ENCODE peak calls at places on chromosomes 6 and 20, in seven cellular contexts. O is tibial nerve, Z is body of pancreas, I is breast epithelium, B is IMR-90, C is esophagus squamous epithelium, Q is Peyer's patch. A is an unnamed sample.

GRCh38 chr20:32742322-32743236 is 688 bp downstream of the COMMD7 start:
- DNase-seq in O (no peak), Z (no peak), I (no peak), B (no peak), C (no peak), Q (no peak), A (no peak)

GRCh38 chr6:139338845-139339244 is 35.6 kb downstream of the CITED2 start:
- DNase-seq in O (no peak), Z (no peak), I (no peak), B (peak), C (no peak), Q (no peak), A (no peak)

GRCh38 chr6:72809701-72810379 is 188.0 kb downstream of the KCNQ5 start:
- DNase-seq in O (no peak), Z (no peak), I (no peak), B (peak), C (no peak), Q (no peak), A (no peak)

GRCh38 chr6:40194771-40195170 is 260.5 kb upstream of the MOCS1 start:
- DNase-seq in O (no peak), Z (no peak), I (no peak), B (no peak), C (no peak), Q (no peak), A (no peak)

GRCh38 chr6:83536034-83536646 is 23.8 kb downstream of the PRSS35 start:
- DNase-seq in O (peak), Z (peak), I (no peak), B (peak), C (no peak), Q (no peak), A (no peak)

GRCh38 chr6:46296586-46296985 is 125.8 kb upstream of the ENPP5 start:
- DNase-seq in O (no peak), Z (no peak), I (no peak), B (no peak), C (no peak), Q (no peak), A (no peak)

GRCh38 chr6:168570211-168570610 is 129.2 kb downstream of the SMOC2 start:
- DNase-seq in O (no peak), Z (no peak), I (no peak), B (no peak), C (no peak), Q (no peak), A (no peak)

GRCh38 chr6:124541601-124542000 is 420.6 kb upstream of the RNF217 start:
- DNase-seq in O (no peak), Z (no peak), I (no peak), B (no peak), C (no peak), Q (no peak), A (no peak)

GRCh38 chr20:62286493-62287064 is 16.2 kb upstream of the ADRM1 start:
- DNase-seq in O (no peak), Z (no peak), I (no peak), B (no peak), C (no peak), Q (no peak), A (peak)

GRCh38 chr6:10441004-10441654 is 26.3 kb upstream of the TFAP2A start:
- DNase-seq in O (no peak), Z (no peak), I (no peak), B (peak), C (no peak), Q (no peak), A (no peak)

GRCh38 chr6:133947302-133947900 is 5.6 kb upstream of the TBPL1 start:
- DNase-seq in O (no peak), Z (peak), I (no peak), B (no peak), C (no peak), Q (no peak), A (no peak)

GRCh38 chr6:98947411-98948292 is at the start of gene FBXL4:
- DNase-seq in O (peak), Z (peak), I (peak), B (peak), C (peak), Q (peak), A (peak)

GRCh38 chr6:44073612-44074382 is 53.5 kb downstream of the MRPL14 start:
- DNase-seq in O (no peak), Z (no peak), I (no peak), B (no peak), C (no peak), Q (no peak), A (no peak)

GRCh38 chr6:100620085-100620484 is 155.4 kb upstream of the SIM1 start:
- DNase-seq in O (no peak), Z (no peak), I (no peak), B (peak), C (no peak), Q (no peak), A (no peak)

GRCh38 chr20:58870293-58871014 is 17.9 kb downstream of the GNAS start:
- DNase-seq in O (no peak), Z (peak), I (peak), B (peak), C (no peak), Q (peak), A (peak)

GRCh38 chr6:75693534-75693933 is 55.5 kb upstream of the MYO6 start:
- DNase-seq in O (no peak), Z (no peak), I (no peak), B (peak), C (no peak), Q (no peak), A (no peak)

GRCh38 chr6:37103169-37104039 is 66.5 kb upstream of the PIM1 start:
- DNase-seq in O (no peak), Z (peak), I (no peak), B (no peak), C (no peak), Q (peak), A (peak)

GRCh38 chr6:16375828-16376227 is 137.4 kb downstream of the GMPR start:
- DNase-seq in O (no peak), Z (no peak), I (no peak), B (no peak), C (no peak), Q (no peak), A (no peak)

GRCh38 chr20:20083796-20084195 is 31.5 kb downstream of the CFAP61 start:
- DNase-seq in O (no peak), Z (no peak), I (no peak), B (peak), C (no peak), Q (no peak), A (no peak)

GRCh38 chr6:28802417-28803336 is 121.1 kb downstream of the TRIM27 start:
- DNase-seq in O (no peak), Z (no peak), I (no peak), B (peak), C (no peak), Q (no peak), A (no peak)

GRCh38 chr6:132390451-132390850 is 10.8 kb downstream of the MOXD1 start:
- DNase-seq in O (no peak), Z (no peak), I (no peak), B (no peak), C (no peak), Q (no peak), A (no peak)

GRCh38 chr20:57695012-57695411 is 14.8 kb downstream of the PMEPA1 start:
- DNase-seq in O (no peak), Z (peak), I (peak), B (no peak), C (no peak), Q (no peak), A (no peak)

GRCh38 chr20:62941792-62942191 is 3.8 kb downstream of the GID8 start:
- DNase-seq in O (no peak), Z (no peak), I (no peak), B (peak), C (no peak), Q (no peak), A (no peak)

GRCh38 chr6:21899708-21900107 is 306.2 kb downstream of the SOX4 start:
- DNase-seq in O (no peak), Z (no peak), I (no peak), B (no peak), C (no peak), Q (no peak), A (no peak)

GRCh38 chr6:17966451-17966850 is 21.0 kb downstream of the KIF13A start:
- DNase-seq in O (no peak), Z (no peak), I (no peak), B (no peak), C (no peak), Q (no peak), A (no peak)

GRCh38 chr20:41476446-41476845 is 109.8 kb upstream of the EMILIN3 start:
- DNase-seq in O (no peak), Z (no peak), I (no peak), B (no peak), C (no peak), Q (no peak), A (no peak)

GRCh38 chr6:134230087-134230717 is 87.7 kb downstream of the SGK1 start:
- DNase-seq in O (no peak), Z (no peak), I (no peak), B (no peak), C (no peak), Q (no peak), A (peak)

GRCh38 chr6:132131777-132132176 is 180.6 kb upstream of the CCN2 start:
- DNase-seq in O (no peak), Z (peak), I (no peak), B (peak), C (no peak), Q (no peak), A (no peak)

GRCh38 chr6:162706236-162706635 is 21.3 kb downstream of the PRKN start:
- DNase-seq in O (peak), Z (peak), I (peak), B (no peak), C (no peak), Q (no peak), A (peak)

DNA sequence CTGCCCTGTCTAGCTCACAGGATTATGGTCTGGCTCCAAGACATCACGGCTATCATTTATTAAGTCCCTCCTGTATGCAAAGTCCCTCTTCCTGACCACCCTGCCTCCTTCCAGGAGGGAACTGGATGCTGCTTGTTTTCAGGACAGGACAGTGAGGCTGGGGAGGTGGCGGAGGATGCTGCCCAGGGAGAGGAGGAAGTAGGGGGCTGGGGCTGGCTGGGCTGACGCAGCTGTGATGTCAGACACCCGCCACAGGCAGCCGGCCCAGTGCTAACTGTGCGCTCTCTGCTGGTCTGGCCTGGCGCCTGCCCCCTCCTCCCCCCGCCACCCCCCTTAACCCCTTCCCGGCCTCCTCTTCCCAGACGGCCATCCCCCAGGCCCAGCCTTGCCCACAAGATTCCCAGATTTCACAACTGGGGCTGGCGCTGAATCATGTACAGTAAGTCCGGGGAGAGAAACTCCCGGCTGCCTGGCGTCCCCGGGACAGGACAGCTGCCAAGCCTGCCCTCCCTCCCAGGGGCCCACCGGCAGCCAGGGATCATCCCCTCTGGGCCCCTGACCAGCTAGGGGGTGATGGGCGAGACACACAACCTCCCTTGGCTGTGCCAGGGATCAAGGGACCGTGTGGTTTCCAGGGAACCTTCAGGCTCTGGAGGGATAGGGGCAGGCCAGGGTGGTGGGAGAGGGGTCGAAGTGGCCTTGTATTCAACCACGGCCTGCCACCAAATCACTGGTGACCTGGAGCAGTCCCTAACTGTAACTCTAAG is 118.1 kb downstream of the CEBPB start:
- DNase-seq in O (peak), Z (peak), I (peak), B (peak), C (peak), Q (peak), A (peak)
- TF ChIP-seq POLR2A in O (no peak), Z (no peak), I (peak), B (peak), C (no peak), Q (no peak), A (no peak)

DNA sequence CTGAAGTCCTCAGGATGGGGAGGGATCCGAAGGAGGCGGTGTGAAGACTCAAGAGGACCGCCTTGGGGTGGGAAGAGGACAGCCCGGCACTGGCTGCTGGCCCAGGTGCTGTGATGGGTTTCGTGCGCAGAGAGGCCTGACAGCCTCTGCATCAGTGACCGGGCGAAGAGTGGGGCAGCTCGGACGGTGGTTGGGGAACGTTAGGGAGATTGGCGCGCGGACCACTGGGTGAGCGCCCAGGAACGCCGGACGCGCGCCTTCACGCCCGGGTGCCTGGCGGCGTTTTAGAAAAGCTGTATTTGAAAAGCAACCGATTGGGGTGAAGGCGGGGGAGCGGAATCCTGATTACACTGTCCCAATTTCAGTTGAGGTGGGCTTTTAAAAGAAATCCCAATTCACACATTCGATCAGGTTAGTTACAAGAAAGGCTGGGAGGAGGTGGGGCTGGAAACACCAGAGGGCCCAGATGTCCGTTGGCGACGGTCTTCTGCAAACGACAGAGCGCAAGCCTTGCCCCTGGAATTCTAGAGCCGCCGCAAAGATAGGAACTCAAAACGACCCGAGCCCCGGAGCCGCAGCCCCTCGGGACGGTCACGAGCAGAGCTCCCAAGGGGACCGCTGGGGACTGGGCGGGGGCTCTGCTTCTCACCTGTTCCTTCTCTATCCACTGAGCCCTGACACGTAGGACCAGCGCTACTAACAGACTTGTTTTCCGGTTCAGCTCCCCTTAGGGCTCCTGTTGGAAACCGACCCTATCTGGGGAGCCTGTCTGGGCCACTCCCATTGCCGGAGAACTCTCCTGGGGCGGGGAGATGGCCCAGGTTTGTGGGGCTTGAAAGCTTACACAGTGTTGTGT is 8.5 kb upstream of the TRIM40 start:
- DNase-seq in O (no peak), Z (peak), I (no peak), B (no peak), C (no peak), Q (no peak), A (no peak)
- H3K4me3 ChIP-seq in O (no peak), Z (no peak), I (peak), B (no peak), C (peak), Q (no peak), A (peak)

GRCh38 chr20:34582911-34583310 is 24.4 kb downstream of the MAP1LC3A start:
- DNase-seq in O (no peak), Z (no peak), I (no peak), B (peak), C (no peak), Q (no peak), A (no peak)
- TF ChIP-seq POLR2A in O (no peak), Z (no peak), I (no peak), B (no peak), C (no peak), Q (no peak), A (no peak)

GRCh38 chr6:108580645-108581044 is 19.9 kb downstream of the FOXO3 start:
- DNase-seq in O (no peak), Z (no peak), I (no peak), B (no peak), C (no peak), Q (no peak), A (no peak)
- H3K4me3 ChIP-seq in O (no peak), Z (no peak), I (no peak), B (peak), C (peak), Q (no peak), A (no peak)

GRCh38 chr6:42782689-42783176 is 881 bp downstream of the BICRAL start:
- DNase-seq in O (peak), Z (peak), I (peak), B (peak), C (no peak), Q (peak), A (peak)
- TF ChIP-seq POLR2A in O (peak), Z (peak), I (peak), B (peak), C (peak), Q (peak), A (peak)

DNA sequence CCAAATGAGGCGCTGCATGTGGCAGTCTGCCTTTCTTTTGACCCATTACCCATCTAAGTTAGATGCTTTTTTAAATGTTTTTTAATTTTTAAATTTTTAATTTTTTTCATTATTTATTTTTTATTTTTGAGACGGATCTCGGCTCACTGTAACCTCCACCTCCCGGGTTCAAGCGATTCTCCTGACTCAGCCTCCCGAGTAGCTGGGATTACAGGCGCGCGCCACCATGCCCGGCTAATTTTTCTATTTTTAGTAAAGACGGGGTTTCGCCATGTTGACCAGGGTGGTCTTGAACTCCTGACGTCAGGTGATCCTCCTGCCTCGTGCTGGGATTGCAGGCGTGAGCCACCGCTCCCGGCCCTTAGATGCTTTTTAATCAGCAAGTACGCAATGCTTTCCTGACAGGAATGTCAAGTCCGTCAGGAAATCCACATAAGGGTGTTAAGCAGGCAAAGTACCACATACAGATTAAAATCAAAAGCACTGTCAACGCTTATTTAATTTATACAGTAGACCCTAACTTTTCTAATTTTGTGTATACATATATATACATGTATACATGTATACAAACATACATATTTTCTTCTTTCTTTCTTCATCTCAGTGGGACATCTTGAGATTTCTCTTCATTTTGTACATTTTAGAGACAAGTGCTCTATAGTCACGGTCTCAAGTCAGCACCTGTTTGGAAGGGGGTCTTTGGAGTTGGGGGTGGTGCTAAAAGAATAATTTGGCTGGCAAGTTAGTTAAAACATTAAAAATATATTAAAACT is 1.0 kb upstream of the GSTA4 start:
- DNase-seq in O (no peak), Z (no peak), I (no peak), B (peak), C (no peak), Q (no peak), A (peak)
- H3K4me3 ChIP-seq in O (peak), Z (no peak), I (peak), B (peak), C (peak), Q (peak), A (peak)

DNA sequence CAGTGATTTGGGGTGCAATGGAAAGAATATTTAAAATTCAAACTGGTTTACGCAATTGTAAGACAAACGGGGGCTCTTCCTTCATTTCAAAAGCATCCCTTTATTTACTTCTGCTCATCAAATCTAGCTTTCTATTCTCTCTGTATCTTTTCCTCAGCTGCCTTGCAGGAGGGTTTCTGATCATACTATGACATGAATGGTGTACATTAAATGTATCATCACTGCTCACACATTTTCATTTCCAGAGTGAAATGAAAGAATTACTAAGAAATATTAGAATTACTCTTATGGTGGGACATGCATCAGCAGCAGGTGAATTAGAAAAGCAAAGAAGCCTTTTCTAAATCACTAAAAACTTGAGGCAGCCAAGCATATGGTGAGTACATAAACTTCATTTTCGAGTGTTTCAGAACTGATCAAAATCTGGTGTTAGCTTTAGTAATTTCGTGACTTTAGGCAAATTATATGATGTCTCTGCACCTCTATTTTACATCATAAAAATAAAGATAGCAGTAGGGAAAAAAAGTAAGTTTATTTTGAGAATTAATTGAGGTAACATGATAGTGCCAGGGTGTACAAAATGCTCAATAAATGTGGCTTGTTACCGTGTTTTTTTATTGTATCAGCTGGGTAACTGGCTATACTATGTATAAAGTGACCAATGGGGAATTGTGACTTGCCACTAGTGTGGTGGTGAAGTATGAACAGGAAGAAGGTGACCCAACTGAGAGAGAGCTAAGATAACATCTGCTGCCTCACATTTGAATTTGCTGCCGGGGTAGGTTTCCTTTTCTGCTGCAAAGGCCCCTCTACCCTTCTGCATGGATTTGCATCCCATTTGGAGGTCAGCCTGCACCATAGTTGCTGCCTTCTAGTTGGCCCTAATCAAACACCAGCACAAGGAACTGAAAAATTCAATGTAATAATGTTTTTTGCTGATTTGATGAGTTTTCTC is 23.8 kb downstream of the IL17A start:
- DNase-seq in O (no peak), Z (no peak), I (no peak), B (no peak), C (no peak), Q (no peak), A (no peak)
- TF ChIP-seq POLR2A in O (no peak), Z (no peak), I (no peak), B (no peak), C (no peak), Q (no peak), A (no peak)

GRCh38 chr6:106614131-106614530 is 15.2 kb downstream of the RTN4IP1 start:
- DNase-seq in O (no peak), Z (no peak), I (no peak), B (no peak), C (no peak), Q (no peak), A (no peak)
- H3K4me3 ChIP-seq in O (no peak), Z (no peak), I (no peak), B (no peak), C (no peak), Q (no peak), A (no peak)

DNA sequence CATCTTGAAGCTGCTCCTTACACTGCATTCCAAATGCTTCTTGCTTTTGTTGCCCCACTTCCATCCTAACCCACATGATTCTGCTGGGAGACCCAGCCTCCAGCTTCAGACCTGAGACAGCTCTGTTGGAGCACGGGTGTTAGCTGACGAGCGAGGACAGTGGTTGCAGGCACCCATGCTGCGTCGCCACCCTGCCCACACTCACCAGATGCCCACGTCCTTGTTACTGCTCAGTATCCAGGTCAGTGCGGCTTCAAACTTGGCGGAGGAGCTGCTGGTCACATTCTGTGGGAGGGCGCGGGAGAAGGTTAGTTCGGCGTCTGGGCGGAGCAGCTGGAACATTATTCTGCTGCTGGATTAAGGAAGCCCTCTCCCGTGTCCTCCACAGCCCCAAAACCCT is 9.0 kb downstream of the LEMD2 start:
- DNase-seq in O (no peak), Z (no peak), I (no peak), B (no peak), C (no peak), Q (no peak), A (peak)
- TF ChIP-seq POLR2A in O (no peak), Z (no peak), I (no peak), B (no peak), C (no peak), Q (no peak), A (no peak)